ENCODE peak calls at places on chromosomes 5 and 9, in eight cellular contexts. W is breast epithelium, K is dorsolateral prefrontal cortex, T is NCI-H2081, Q is astrocyte of the hippocampus, X is D721Med, L is Peyer's patch, V is Kasumi-1. I is an unnamed sample.

GRCh38 chr9:125789196-125789595 is 42.0 kb downstream of the PBX3 start:
- DNase-seq in W (no peak), K (no peak), T (no peak), Q (no peak), X (no peak), L (no peak), V (no peak), I (no peak)

GRCh38 chr5:74679968-74680367 is 5.1 kb upstream of the HEXB start:
- DNase-seq in W (no peak), K (no peak), T (no peak), Q (peak; percentile 22), X (no peak), L (no peak), V (peak; percentile 3), I (no peak)

GRCh38 chr5:11904270-11904906 is at the start of gene CTNND2:
- DNase-seq in W (peak; percentile 76), K (peak; percentile 43), T (peak; percentile 96), Q (peak; percentile 97), X (peak; percentile 21), L (no peak), V (no peak), I (no peak)

GRCh38 chr5:148785223-148785622 is 41.2 kb upstream of the ADRB2 start:
- DNase-seq in W (no peak), K (no peak), T (no peak), Q (no peak), X (no peak), L (no peak), V (no peak), I (no peak)

GRCh38 chr5:71778678-71779276 is 59.7 kb downstream of the CARTPT start:
- DNase-seq in W (no peak), K (no peak), T (peak; percentile 66), Q (peak; percentile 75), X (no peak), L (no peak), V (no peak), I (no peak)

GRCh38 chr9:97875111-97875510 is 22.1 kb downstream of the FOXE1 start:
- DNase-seq in W (no peak), K (no peak), T (no peak), Q (no peak), X (no peak), L (no peak), V (no peak), I (no peak)

GRCh38 chr5:149380466-149381121 is 1.5 kb upstream of the IL17B start:
- DNase-seq in W (no peak), K (no peak), T (no peak), Q (peak; percentile 46), X (no peak), L (no peak), V (no peak), I (no peak)

GRCh38 chr5:157050050-157050449 is 8.9 kb downstream of the HAVCR1 start:
- DNase-seq in W (no peak), K (no peak), T (no peak), Q (no peak), X (no peak), L (no peak), V (no peak), I (no peak)

GRCh38 chr9:78074385-78075291 is 43.0 kb upstream of the GNAQ start:
- DNase-seq in W (no peak), K (no peak), T (no peak), Q (no peak), X (no peak), L (no peak), V (no peak), I (no peak)

GRCh38 chr9:121285835-121286687 is 18.1 kb downstream of the GSN start:
- DNase-seq in W (no peak), K (no peak), T (peak; percentile 32), Q (peak; percentile 74), X (no peak), L (peak; percentile 63), V (peak; percentile 98), I (no peak)